ENCODE peak calls at places on chromosomes 16 and 17, in nine cellular contexts. P is OCI-LY7, W is A549, L is heart left ventricle, S is RWPE1, V is neural crest cell, X is lung, R is WERI-Rb-1, O is GM12878. F is an unnamed sample.

GRCh38 chr16:3131755-3132377 is 3.0 kb upstream of the ZNF213 start:
- DNase-seq in P (peak; percentile 57), W (peak; percentile 70), L (no peak), S (peak; percentile 23), V (peak; percentile 51), X (no peak), R (peak; percentile 80), O (no peak), F (peak; percentile 73)

GRCh38 chr17:10327640-10328039 is 45.2 kb downstream of the MYH13 start:
- DNase-seq in P (peak; percentile 79), W (peak; percentile 87), L (peak; percentile 50), S (peak; percentile 79), V (peak; percentile 91), X (peak; percentile 76), R (peak; percentile 88), O (peak; percentile 35), F (peak; percentile 92)

GRCh38 chr16:56470232-56470631 is 18.9 kb downstream of the OGFOD1 start:
- DNase-seq in P (no peak), W (no peak), L (no peak), S (peak; percentile 36), V (no peak), X (no peak), R (no peak), O (no peak), F (no peak)

GRCh38 chr17:73998246-73999220 is 204.9 kb upstream of the RPL38 start:
- DNase-seq in P (peak; percentile 65), W (peak; percentile 49), L (no peak), S (peak; percentile 80), V (peak; percentile 54), X (peak; percentile 51), R (peak; percentile 92), O (no peak), F (peak; percentile 74)

GRCh38 chr17:32936157-32936893 is 8.4 kb downstream of the TMEM98 start:
- DNase-seq in P (no peak), W (no peak), L (no peak), S (no peak), V (no peak), X (no peak), R (no peak), O (no peak), F (no peak)

GRCh38 chr17:38465420-38466345 is 37.4 kb downstream of the ARHGAP23 start:
- DNase-seq in P (no peak), W (peak; percentile 58), L (peak; percentile 89), S (no peak), V (no peak), X (no peak), R (no peak), O (no peak), F (no peak)

GRCh38 chr17:77352996-77353395 is 212.2 kb downstream of the SEC14L1 start:
- DNase-seq in P (no peak), W (no peak), L (no peak), S (no peak), V (no peak), X (peak; percentile 24), R (peak; percentile 3), O (no peak), F (no peak)

GRCh38 chr17:9645858-9646555 is 690 bp downstream of the USP43 start:
- DNase-seq in P (no peak), W (peak; percentile 82), L (no peak), S (peak; percentile 50), V (peak; percentile 30), X (peak; percentile 65), R (peak; percentile 59), O (no peak), F (peak; percentile 41)

GRCh38 chr17:57016764-57017116 is 38.8 kb downstream of the SCPEP1 start:
- DNase-seq in P (no peak), W (no peak), L (no peak), S (no peak), V (no peak), X (no peak), R (no peak), O (no peak), F (no peak)

DNA sequence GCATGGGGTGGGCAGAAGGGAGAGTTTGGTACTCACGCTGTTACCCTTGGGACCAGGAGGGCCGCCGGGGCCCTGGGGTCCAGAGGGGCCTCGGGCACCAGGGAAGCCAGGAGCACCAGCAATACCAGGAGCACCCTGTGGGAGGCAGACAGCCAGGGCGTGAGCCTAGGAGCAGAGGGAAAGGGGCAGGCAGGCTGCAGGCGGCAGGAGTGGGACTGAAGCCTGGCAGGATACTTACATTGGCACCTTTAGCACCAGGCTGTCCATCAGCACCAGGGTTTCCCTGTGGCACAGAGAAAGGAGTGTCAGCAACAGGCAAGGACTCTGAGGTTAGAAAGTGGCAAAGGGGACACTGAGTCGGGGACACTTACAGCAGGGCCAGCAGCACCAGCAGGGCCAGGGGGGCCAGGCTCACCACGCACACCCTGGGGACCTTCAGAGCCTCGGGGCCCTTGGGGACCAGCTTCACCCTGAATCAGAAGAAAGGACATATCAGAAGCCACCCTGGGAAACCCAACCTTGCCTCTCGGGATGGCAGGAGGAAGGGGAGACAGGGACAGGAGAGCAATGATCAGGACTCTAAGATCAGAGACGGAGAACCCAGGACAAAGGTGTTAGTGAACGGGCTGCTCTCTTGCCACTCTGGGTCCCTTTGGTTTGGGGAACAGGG is 6.1 kb downstream of the COL1A1 start:
- DNase-seq in P (no peak), W (no peak), L (no peak), S (no peak), V (no peak), X (no peak), R (no peak), O (no peak), F (no peak)
- TF ChIP-seq CTCF in P (no peak), W (peak; percentile 8), L (no peak), S (no peak), V (no peak), X (no peak), R (peak; percentile 34), O (peak; percentile 5), F (no peak)

GRCh38 chr17:67868176-67868575 is 42.9 kb downstream of the BPTF start:
- DNase-seq in P (no peak), W (no peak), L (no peak), S (no peak), V (no peak), X (no peak), R (no peak), O (no peak), F (no peak)

GRCh38 chr17:67863624-67864247 is 38.4 kb downstream of the BPTF start:
- DNase-seq in P (no peak), W (no peak), L (no peak), S (no peak), V (no peak), X (no peak), R (no peak), O (no peak), F (no peak)

GRCh38 chr17:67867591-67867990 is 42.3 kb downstream of the BPTF start:
- DNase-seq in P (no peak), W (no peak), L (no peak), S (no peak), V (no peak), X (no peak), R (no peak), O (no peak), F (peak; percentile 58)

GRCh38 chr17:67865438-67865837 is 40.1 kb downstream of the BPTF start:
- DNase-seq in P (no peak), W (no peak), L (no peak), S (no peak), V (no peak), X (no peak), R (no peak), O (no peak), F (no peak)

GRCh38 chr17:67862614-67863217 is 37.4 kb downstream of the BPTF start:
- DNase-seq in P (no peak), W (no peak), L (no peak), S (no peak), V (no peak), X (no peak), R (no peak), O (no peak), F (no peak)
- TF ChIP-seq CTCF in P (peak; percentile 34), W (peak; percentile 25), L (no peak), S (no peak), V (peak; percentile 21), X (no peak), R (peak; percentile 5), O (no peak), F (no peak)

DNA sequence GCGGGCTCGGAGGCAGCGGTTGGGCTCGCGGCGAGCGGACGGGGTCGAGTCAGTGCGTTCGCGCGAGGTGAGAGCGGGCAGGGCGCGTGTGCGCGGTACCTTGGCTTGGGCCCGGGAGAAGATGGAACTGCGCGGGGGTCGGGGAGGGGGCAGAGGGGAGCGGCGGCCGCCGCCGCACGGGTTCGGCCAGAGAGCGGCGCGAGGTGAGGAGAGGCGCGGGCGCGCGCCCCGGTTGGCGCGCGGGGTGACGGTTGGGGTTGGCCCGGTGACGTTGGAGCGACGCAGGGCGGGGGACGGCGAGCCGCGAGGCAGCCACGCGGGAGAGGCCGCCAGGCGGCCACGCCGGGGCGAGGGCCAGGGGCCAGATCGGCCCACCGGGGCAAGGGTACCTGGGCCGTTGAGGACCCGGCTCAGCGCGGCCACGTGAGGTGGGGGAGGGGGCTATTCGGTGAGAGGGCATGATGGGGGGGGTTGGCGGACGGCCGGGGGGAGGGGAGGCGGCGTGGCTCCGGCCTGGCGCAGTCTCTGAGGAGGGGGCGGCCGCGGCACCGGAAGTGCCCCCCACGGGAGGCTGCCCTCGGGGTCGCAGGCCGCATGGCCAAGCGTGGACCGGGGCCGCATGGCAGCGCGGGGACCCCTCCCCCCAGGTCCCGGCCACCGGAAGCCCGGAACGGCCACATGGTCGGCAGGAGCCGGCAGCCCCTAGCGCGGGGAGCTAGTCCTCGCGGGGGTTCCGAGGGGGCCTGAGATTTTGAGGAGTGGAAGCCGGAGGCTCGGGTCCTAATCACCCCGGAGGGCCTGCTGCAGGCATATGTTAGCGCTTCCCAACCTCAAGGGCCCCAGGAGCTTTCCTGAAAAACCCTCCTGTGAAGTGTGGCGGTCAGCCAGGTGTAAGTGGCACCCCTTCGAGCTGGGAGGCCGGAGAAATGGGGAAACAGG is 527 bp downstream of the EIF5A start:
- DNase-seq in P (peak; percentile 69), W (peak; percentile 52), L (no peak), S (peak; percentile 26), V (peak; percentile 20), X (peak; percentile 53), R (peak; percentile 30), O (no peak), F (peak; percentile 58)
- TF ChIP-seq CTCF in P (no peak), W (no peak), L (peak; percentile 15), S (no peak), V (peak; percentile 21), X (no peak), R (no peak), O (no peak), F (no peak)

GRCh38 chr17:14201595-14201994 is 35.1 kb downstream of the CDRT15 start:
- DNase-seq in P (no peak), W (no peak), L (no peak), S (no peak), V (no peak), X (no peak), R (no peak), O (no peak), F (peak; percentile 69)

GRCh38 chr17:14204546-14204945 is 32.1 kb downstream of the CDRT15 start:
- DNase-seq in P (no peak), W (no peak), L (no peak), S (no peak), V (no peak), X (no peak), R (no peak), O (no peak), F (no peak)

GRCh38 chr17:14202388-14203166 is 34.1 kb downstream of the CDRT15 start:
- DNase-seq in P (no peak), W (no peak), L (no peak), S (no peak), V (no peak), X (no peak), R (no peak), O (no peak), F (no peak)

GRCh38 chr17:14204084-14204483 is 32.6 kb downstream of the CDRT15 start:
- DNase-seq in P (no peak), W (no peak), L (no peak), S (no peak), V (no peak), X (no peak), R (no peak), O (no peak), F (no peak)

GRCh38 chr17:14203392-14203791 is 33.3 kb downstream of the CDRT15 start:
- DNase-seq in P (peak; percentile 19), W (no peak), L (no peak), S (no peak), V (no peak), X (no peak), R (peak; percentile 16), O (no peak), F (peak; percentile 44)
- TF ChIP-seq CTCF in P (peak; percentile 57), W (peak; percentile 6), L (peak; percentile 20), S (no peak), V (peak; percentile 51), X (no peak), R (peak; percentile 38), O (peak; percentile 8), F (peak; percentile 28)

F was measured in activated CD8-positive, alpha-beta T cell treated with anti-CD3 and anti-CD28 coated beads for 36 hours.